ENCODE peak calls at places on chromosome X, in seven cellular contexts. One of them, this sample, is unnamed.

GRCh38 chrX:109952050-109952449 is 50.9 kb upstream of the TMEM164 start:
- DNase-seq in activated T-cell treated with anti-CD3 and anti-CD28 coated beads for 24 hours: no peak
- DNase-seq in fibroblast of gingiva: no peak
- DNase-seq in COR-L47: no peak
- DNase-seq in dermis microvascular lymphatic vessel endothelial cell: no peak
- DNase-seq in T-helper 2 cell: no peak
- DNase-seq in posterior cingulate gyrus: no peak
- DNase-seq in this sample: no peak

GRCh38 chrX:135520022-135520552 is 373 bp upstream of the INTS6L start:
- DNase-seq in COR-L47: no peak
- DNase-seq in activated T-cell treated with anti-CD3 and anti-CD28 coated beads for 24 hours: no peak
- DNase-seq in dermis microvascular lymphatic vessel endothelial cell: no peak
- DNase-seq in T-helper 2 cell: no peak
- DNase-seq in fibroblast of gingiva: peak; percentile 35
- DNase-seq in posterior cingulate gyrus: no peak
- DNase-seq in this sample: no peak

GRCh38 chrX:132948648-132949260 is 9.7 kb downstream of the HS6ST2 start:
- DNase-seq in activated T-cell treated with anti-CD3 and anti-CD28 coated beads for 24 hours: no peak
- DNase-seq in dermis microvascular lymphatic vessel endothelial cell: no peak
- DNase-seq in fibroblast of gingiva: no peak
- DNase-seq in COR-L47: no peak
- DNase-seq in T-helper 2 cell: no peak
- DNase-seq in posterior cingulate gyrus: no peak
- DNase-seq in this sample: no peak

GRCh38 chrX:2401590-2402360 is 99.0 kb downstream of the DHRSX start:
- DNase-seq in dermis microvascular lymphatic vessel endothelial cell: no peak
- DNase-seq in T-helper 2 cell: no peak
- DNase-seq in fibroblast of gingiva: peak; percentile 56
- DNase-seq in activated T-cell treated with anti-CD3 and anti-CD28 coated beads for 24 hours: no peak
- DNase-seq in posterior cingulate gyrus: no peak
- DNase-seq in COR-L47: no peak
- DNase-seq in this sample: no peak

GRCh38 chrX:88612870-88613329 is 134.1 kb upstream of the CPXCR1 start:
- DNase-seq in activated T-cell treated with anti-CD3 and anti-CD28 coated beads for 24 hours: no peak
- DNase-seq in fibroblast of gingiva: no peak
- DNase-seq in posterior cingulate gyrus: no peak
- DNase-seq in T-helper 2 cell: no peak
- DNase-seq in COR-L47: no peak
- DNase-seq in dermis microvascular lymphatic vessel endothelial cell: no peak
- DNase-seq in this sample: no peak

GRCh38 chrX:74187211-74187610 is 116.8 kb upstream of the ZCCHC13 start:
- DNase-seq in T-helper 2 cell: no peak
- DNase-seq in COR-L47: no peak
- DNase-seq in activated T-cell treated with anti-CD3 and anti-CD28 coated beads for 24 hours: no peak
- DNase-seq in posterior cingulate gyrus: no peak
- DNase-seq in dermis microvascular lymphatic vessel endothelial cell: no peak
- DNase-seq in fibroblast of gingiva: no peak
- DNase-seq in this sample: no peak

GRCh38 chrX:1316527-1316926 is 20.1 kb upstream of the IL3RA start:
- DNase-seq in fibroblast of gingiva: no peak
- DNase-seq in dermis microvascular lymphatic vessel endothelial cell: no peak
- DNase-seq in posterior cingulate gyrus: no peak
- DNase-seq in activated T-cell treated with anti-CD3 and anti-CD28 coated beads for 24 hours: no peak
- DNase-seq in COR-L47: no peak
- DNase-seq in T-helper 2 cell: peak; percentile 46
- DNase-seq in this sample: no peak

GRCh38 chrX:118637997-118638396 is 89.4 kb upstream of the IL13RA1 start:
- DNase-seq in activated T-cell treated with anti-CD3 and anti-CD28 coated beads for 24 hours: no peak
- DNase-seq in posterior cingulate gyrus: no peak
- DNase-seq in fibroblast of gingiva: no peak
- DNase-seq in T-helper 2 cell: no peak
- DNase-seq in dermis microvascular lymphatic vessel endothelial cell: no peak
- DNase-seq in COR-L47: no peak
- DNase-seq in this sample: no peak

GRCh38 chrX:10797493-10797892 is 177.1 kb upstream of the MID1 start:
- DNase-seq in activated T-cell treated with anti-CD3 and anti-CD28 coated beads for 24 hours: no peak
- DNase-seq in T-helper 2 cell: no peak
- DNase-seq in dermis microvascular lymphatic vessel endothelial cell: no peak
- DNase-seq in posterior cingulate gyrus: no peak
- DNase-seq in COR-L47: no peak
- DNase-seq in fibroblast of gingiva: peak; percentile 71
- DNase-seq in this sample: no peak

GRCh38 chrX:65757943-65758342 is 90.5 kb downstream of the MSN start:
- DNase-seq in activated T-cell treated with anti-CD3 and anti-CD28 coated beads for 24 hours: no peak
- DNase-seq in dermis microvascular lymphatic vessel endothelial cell: no peak
- DNase-seq in posterior cingulate gyrus: no peak
- DNase-seq in fibroblast of gingiva: no peak
- DNase-seq in COR-L47: no peak
- DNase-seq in T-helper 2 cell: no peak
- DNase-seq in this sample: no peak

GRCh38 chrX:81377329-81377728 is 175.4 kb downstream of the SH3BGRL start:
- DNase-seq in posterior cingulate gyrus: no peak
- DNase-seq in dermis microvascular lymphatic vessel endothelial cell: peak; percentile 5
- DNase-seq in fibroblast of gingiva: peak; percentile 36
- DNase-seq in T-helper 2 cell: peak; percentile 4
- DNase-seq in COR-L47: no peak
- DNase-seq in activated T-cell treated with anti-CD3 and anti-CD28 coated beads for 24 hours: no peak
- DNase-seq in this sample: peak; percentile 12

GRCh38 chrX:143536176-143536575 is 18.9 kb upstream of the SPANXN3 start:
- DNase-seq in posterior cingulate gyrus: no peak
- DNase-seq in COR-L47: peak; percentile 69
- DNase-seq in dermis microvascular lymphatic vessel endothelial cell: no peak
- DNase-seq in activated T-cell treated with anti-CD3 and anti-CD28 coated beads for 24 hours: no peak
- DNase-seq in T-helper 2 cell: no peak
- DNase-seq in fibroblast of gingiva: no peak
- DNase-seq in this sample: no peak

GRCh38 chrX:152895724-152896420 is 2.0 kb upstream of the ZNF185 start:
- DNase-seq in activated T-cell treated with anti-CD3 and anti-CD28 coated beads for 24 hours: no peak
- DNase-seq in fibroblast of gingiva: no peak
- DNase-seq in COR-L47: no peak
- DNase-seq in dermis microvascular lymphatic vessel endothelial cell: no peak
- DNase-seq in posterior cingulate gyrus: no peak
- DNase-seq in T-helper 2 cell: no peak
- DNase-seq in this sample: no peak

GRCh38 chrX:1433646-1434357 is 18.9 kb downstream of the ASMTL start:
- DNase-seq in COR-L47: no peak
- DNase-seq in dermis microvascular lymphatic vessel endothelial cell: no peak
- DNase-seq in posterior cingulate gyrus: no peak
- DNase-seq in fibroblast of gingiva: no peak
- DNase-seq in activated T-cell treated with anti-CD3 and anti-CD28 coated beads for 24 hours: no peak
- DNase-seq in T-helper 2 cell: no peak
- DNase-seq in this sample: no peak

GRCh38 chrX:150765782-150766350 is 72.7 kb downstream of the MTMR1 start:
- DNase-seq in COR-L47: no peak
- DNase-seq in activated T-cell treated with anti-CD3 and anti-CD28 coated beads for 24 hours: no peak
- DNase-seq in posterior cingulate gyrus: no peak
- DNase-seq in fibroblast of gingiva: no peak
- DNase-seq in T-helper 2 cell: no peak
- DNase-seq in dermis microvascular lymphatic vessel endothelial cell: no peak
- DNase-seq in this sample: no peak

GRCh38 chrX:15973299-15973698 is 118.7 kb upstream of the AP1S2 start:
- DNase-seq in posterior cingulate gyrus: no peak
- DNase-seq in activated T-cell treated with anti-CD3 and anti-CD28 coated beads for 24 hours: no peak
- DNase-seq in fibroblast of gingiva: peak; percentile 17
- DNase-seq in dermis microvascular lymphatic vessel endothelial cell: peak; percentile 47
- DNase-seq in T-helper 2 cell: peak; percentile 19
- DNase-seq in COR-L47: no peak
- DNase-seq in this sample: no peak

GRCh38 chrX:39012561-39013209 is 211.4 kb downstream of the MID1IP1 start:
- DNase-seq in activated T-cell treated with anti-CD3 and anti-CD28 coated beads for 24 hours: no peak
- DNase-seq in T-helper 2 cell: no peak
- DNase-seq in posterior cingulate gyrus: no peak
- DNase-seq in fibroblast of gingiva: no peak
- DNase-seq in dermis microvascular lymphatic vessel endothelial cell: no peak
- DNase-seq in COR-L47: no peak
- DNase-seq in this sample: no peak

GRCh38 chrX:32871636-32872035 is 339.7 kb downstream of the DMD start:
- DNase-seq in dermis microvascular lymphatic vessel endothelial cell: no peak
- DNase-seq in activated T-cell treated with anti-CD3 and anti-CD28 coated beads for 24 hours: no peak
- DNase-seq in T-helper 2 cell: no peak
- DNase-seq in posterior cingulate gyrus: no peak
- DNase-seq in fibroblast of gingiva: no peak
- DNase-seq in COR-L47: no peak
- DNase-seq in this sample: no peak

GRCh38 chrX:27380163-27380845 is 82.8 kb downstream of the PPP4R3C start:
- DNase-seq in T-helper 2 cell: no peak
- DNase-seq in dermis microvascular lymphatic vessel endothelial cell: no peak
- DNase-seq in fibroblast of gingiva: no peak
- DNase-seq in posterior cingulate gyrus: no peak
- DNase-seq in activated T-cell treated with anti-CD3 and anti-CD28 coated beads for 24 hours: no peak
- DNase-seq in COR-L47: no peak
- DNase-seq in this sample: no peak

GRCh38 chrX:53494427-53494826 is 60.3 kb upstream of the HSD17B10 start:
- DNase-seq in posterior cingulate gyrus: no peak
- DNase-seq in COR-L47: peak; percentile 31
- DNase-seq in activated T-cell treated with anti-CD3 and anti-CD28 coated beads for 24 hours: no peak
- DNase-seq in T-helper 2 cell: no peak
- DNase-seq in fibroblast of gingiva: peak; percentile 54
- DNase-seq in dermis microvascular lymphatic vessel endothelial cell: no peak
- DNase-seq in this sample: no peak

GRCh38 chrX:72029473-72030411 is 102.0 kb downstream of the RTL5 start:
- DNase-seq in fibroblast of gingiva: peak; percentile 17
- DNase-seq in activated T-cell treated with anti-CD3 and anti-CD28 coated beads for 24 hours: no peak
- DNase-seq in dermis microvascular lymphatic vessel endothelial cell: peak; percentile 69
- DNase-seq in COR-L47: no peak
- DNase-seq in T-helper 2 cell: no peak
- DNase-seq in posterior cingulate gyrus: no peak
- DNase-seq in this sample: no peak

GRCh38 chrX:83008415-83008814 is 499.7 kb upstream of the POU3F4 start:
- DNase-seq in COR-L47: no peak
- DNase-seq in dermis microvascular lymphatic vessel endothelial cell: no peak
- DNase-seq in activated T-cell treated with anti-CD3 and anti-CD28 coated beads for 24 hours: no peak
- DNase-seq in posterior cingulate gyrus: no peak
- DNase-seq in fibroblast of gingiva: no peak
- DNase-seq in T-helper 2 cell: no peak
- DNase-seq in this sample: no peak

GRCh38 chrX:154378059-154378798 is 866 bp upstream of the EMD start:
- DNase-seq in COR-L47: peak; percentile 29
- DNase-seq in dermis microvascular lymphatic vessel endothelial cell: no peak
- DNase-seq in fibroblast of gingiva: peak; percentile 69
- DNase-seq in posterior cingulate gyrus: no peak
- DNase-seq in activated T-cell treated with anti-CD3 and anti-CD28 coated beads for 24 hours: no peak
- DNase-seq in T-helper 2 cell: peak; percentile 63
- DNase-seq in this sample: peak; percentile 76

GRCh38 chrX:17414839-17415238 is 39.8 kb downstream of the NHS start:
- DNase-seq in dermis microvascular lymphatic vessel endothelial cell: no peak
- DNase-seq in posterior cingulate gyrus: no peak
- DNase-seq in fibroblast of gingiva: no peak
- DNase-seq in activated T-cell treated with anti-CD3 and anti-CD28 coated beads for 24 hours: no peak
- DNase-seq in T-helper 2 cell: peak; percentile 6
- DNase-seq in COR-L47: no peak
- DNase-seq in this sample: no peak

GRCh38 chrX:49661881-49662280 is 33.9 kb downstream of the PAGE1 start:
- DNase-seq in activated T-cell treated with anti-CD3 and anti-CD28 coated beads for 24 hours: no peak
- DNase-seq in posterior cingulate gyrus: no peak
- DNase-seq in fibroblast of gingiva: no peak
- DNase-seq in dermis microvascular lymphatic vessel endothelial cell: no peak
- DNase-seq in T-helper 2 cell: no peak
- DNase-seq in COR-L47: no peak
- DNase-seq in this sample: no peak

GRCh38 chrX:136376713-136377112 is 76.0 kb downstream of the ADGRG4 start:
- DNase-seq in fibroblast of gingiva: no peak
- DNase-seq in posterior cingulate gyrus: no peak
- DNase-seq in T-helper 2 cell: peak; percentile 68
- DNase-seq in dermis microvascular lymphatic vessel endothelial cell: no peak
- DNase-seq in activated T-cell treated with anti-CD3 and anti-CD28 coated beads for 24 hours: no peak
- DNase-seq in COR-L47: no peak
- DNase-seq in this sample: no peak

GRCh38 chrX:17931855-17932254 is 70.8 kb upstream of the RAI2 start:
- DNase-seq in T-helper 2 cell: no peak
- DNase-seq in activated T-cell treated with anti-CD3 and anti-CD28 coated beads for 24 hours: no peak
- DNase-seq in COR-L47: no peak
- DNase-seq in posterior cingulate gyrus: no peak
- DNase-seq in fibroblast of gingiva: no peak
- DNase-seq in dermis microvascular lymphatic vessel endothelial cell: no peak
- DNase-seq in this sample: no peak

GRCh38 chrX:72495041-72495440 is 77.6 kb downstream of the HDAC8 start:
- DNase-seq in fibroblast of gingiva: peak; percentile 72
- DNase-seq in T-helper 2 cell: no peak
- DNase-seq in COR-L47: no peak
- DNase-seq in posterior cingulate gyrus: no peak
- DNase-seq in activated T-cell treated with anti-CD3 and anti-CD28 coated beads for 24 hours: no peak
- DNase-seq in dermis microvascular lymphatic vessel endothelial cell: no peak
- DNase-seq in this sample: no peak

GRCh38 chrX:32026772-32027171 is 954.9 kb upstream of the FTHL17 start:
- DNase-seq in fibroblast of gingiva: no peak
- DNase-seq in T-helper 2 cell: no peak
- DNase-seq in dermis microvascular lymphatic vessel endothelial cell: no peak
- DNase-seq in activated T-cell treated with anti-CD3 and anti-CD28 coated beads for 24 hours: no peak
- DNase-seq in posterior cingulate gyrus: no peak
- DNase-seq in COR-L47: no peak
- DNase-seq in this sample: no peak

This sample was measured in stimulated activated naive CD4-positive, alpha-beta T cell.